ENCODE peak calls at places on chromosome 10, in six cellular contexts. F is GM12878, V is A549, P is K562, Y is HepG2, R is endothelial cell of umbilical vein. J is an unnamed sample.
A peak's percentile ranks its signal among the peaks of the same experiment; 100 is the strongest.

GRCh38 chr10:132392184-132392800 is 4.7 kb upstream of the PWWP2B start:
- DNase-seq in F (no peak), V (no peak), P (no peak), Y (no peak), R (no peak), J (no peak)

GRCh38 chr10:50508315-50509051 is 115.3 kb downstream of the SGMS1 start:
- DNase-seq in F (peak; percentile 99), V (no peak), P (no peak), Y (peak; percentile 35), R (no peak), J (no peak)

GRCh38 chr10:90621577-90621976 is 236.3 kb downstream of the HTR7 start:
- DNase-seq in F (no peak), V (no peak), P (no peak), Y (no peak), R (peak; percentile 3), J (peak; percentile 11)

GRCh38 chr10:11403116-11403515 is 208.3 kb downstream of the USP6NL start:
- DNase-seq in F (no peak), V (no peak), P (no peak), Y (no peak), R (no peak), J (peak; percentile 23)

GRCh38 chr10:30455816-30456215 is 21.8 kb downstream of the MAP3K8 start:
- DNase-seq in F (no peak), V (no peak), P (no peak), Y (no peak), R (no peak), J (no peak)

GRCh38 chr10:91201213-91201996 is 19.1 kb upstream of the PCGF5 start:
- DNase-seq in F (peak; percentile 68), V (no peak), P (no peak), Y (no peak), R (no peak), J (peak; percentile 12)

GRCh38 chr10:45353176-45353575 is 20.8 kb upstream of the ALOX5 start:
- DNase-seq in F (no peak), V (no peak), P (peak; percentile 58), Y (no peak), R (no peak), J (peak; percentile 67)

GRCh38 chr10:130350996-130351395 is 214.8 kb downstream of the GLRX3 start:
- DNase-seq in F (no peak), V (no peak), P (no peak), Y (no peak), R (no peak), J (no peak)

GRCh38 chr10:117345143-117345542 is 30.1 kb downstream of the PDZD8 start:
- DNase-seq in F (no peak), V (no peak), P (no peak), Y (no peak), R (no peak), J (peak; percentile 37)

GRCh38 chr10:101817542-101818118 is 614 bp downstream of the OGA start:
- DNase-seq in F (no peak), V (peak; percentile 74), P (peak; percentile 92), Y (no peak), R (peak; percentile 86), J (peak; percentile 87)

GRCh38 chr10:123911866-123912265 is 20.3 kb upstream of the CPXM2 start:
- DNase-seq in F (no peak), V (no peak), P (no peak), Y (no peak), R (no peak), J (no peak)

GRCh38 chr10:12351447-12351846 is 2.1 kb downstream of the CAMK1D start:
- DNase-seq in F (no peak), V (no peak), P (no peak), Y (no peak), R (no peak), J (no peak)

GRCh38 chr10:3784510-3785250 is at the start of gene KLF6:
- DNase-seq in F (no peak), V (no peak), P (no peak), Y (no peak), R (no peak), J (no peak)
- TF ChIP-seq POLR2A in F (peak; percentile 78), V (peak; percentile 38), P (peak; percentile 17), Y (peak; percentile 92), R (peak; percentile 84), J (peak; percentile 35)

GRCh38 chr10:94006591-94007550 is 13.1 kb downstream of the PLCE1 start:
- DNase-seq in F (no peak), V (no peak), P (no peak), Y (no peak), R (no peak), J (no peak)

GRCh38 chr10:94002156-94002555 is 8.4 kb downstream of the PLCE1 start:
- DNase-seq in F (no peak), V (no peak), P (no peak), Y (no peak), R (no peak), J (no peak)

GRCh38 chr10:94003496-94003895 is 9.8 kb downstream of the PLCE1 start:
- DNase-seq in F (no peak), V (no peak), P (no peak), Y (no peak), R (no peak), J (no peak)

GRCh38 chr10:94008526-94008925 is 14.8 kb downstream of the PLCE1 start:
- DNase-seq in F (no peak), V (no peak), P (no peak), Y (no peak), R (no peak), J (no peak)

GRCh38 chr10:94005050-94005449 is 11.3 kb downstream of the PLCE1 start:
- DNase-seq in F (no peak), V (no peak), P (no peak), Y (no peak), R (no peak), J (no peak)
- TF ChIP-seq MYC in F (no peak), V (no peak), P (no peak), Y (no peak), R (no peak), J (no peak)

GRCh38 chr10:42988517-42989395 is 88.1 kb upstream of the RET start:
- DNase-seq in F (no peak), V (no peak), P (peak; percentile 54), Y (no peak), R (no peak), J (peak; percentile 99)
- TF ChIP-seq MAX in F (no peak), V (no peak), P (no peak), Y (no peak), R (no peak), J (peak; percentile 94)

GRCh38 chr10:97297556-97298222 is 5.3 kb upstream of the ARHGAP19 start:
- DNase-seq in F (no peak), V (no peak), P (peak; percentile 82), Y (peak; percentile 54), R (no peak), J (no peak)

GRCh38 chr10:97292862-97293198 is 393 bp upstream of the ARHGAP19 start:
- DNase-seq in F (no peak), V (no peak), P (no peak), Y (no peak), R (no peak), J (no peak)

GRCh38 chr10:97298223-97298571 is 5.8 kb upstream of the ARHGAP19 start:
- DNase-seq in F (no peak), V (no peak), P (no peak), Y (no peak), R (no peak), J (no peak)

GRCh38 chr10:97291357-97292096 is 910 bp downstream of the ARHGAP19 start:
- DNase-seq in F (no peak), V (no peak), P (peak; percentile 9), Y (no peak), R (no peak), J (no peak)

DNA sequence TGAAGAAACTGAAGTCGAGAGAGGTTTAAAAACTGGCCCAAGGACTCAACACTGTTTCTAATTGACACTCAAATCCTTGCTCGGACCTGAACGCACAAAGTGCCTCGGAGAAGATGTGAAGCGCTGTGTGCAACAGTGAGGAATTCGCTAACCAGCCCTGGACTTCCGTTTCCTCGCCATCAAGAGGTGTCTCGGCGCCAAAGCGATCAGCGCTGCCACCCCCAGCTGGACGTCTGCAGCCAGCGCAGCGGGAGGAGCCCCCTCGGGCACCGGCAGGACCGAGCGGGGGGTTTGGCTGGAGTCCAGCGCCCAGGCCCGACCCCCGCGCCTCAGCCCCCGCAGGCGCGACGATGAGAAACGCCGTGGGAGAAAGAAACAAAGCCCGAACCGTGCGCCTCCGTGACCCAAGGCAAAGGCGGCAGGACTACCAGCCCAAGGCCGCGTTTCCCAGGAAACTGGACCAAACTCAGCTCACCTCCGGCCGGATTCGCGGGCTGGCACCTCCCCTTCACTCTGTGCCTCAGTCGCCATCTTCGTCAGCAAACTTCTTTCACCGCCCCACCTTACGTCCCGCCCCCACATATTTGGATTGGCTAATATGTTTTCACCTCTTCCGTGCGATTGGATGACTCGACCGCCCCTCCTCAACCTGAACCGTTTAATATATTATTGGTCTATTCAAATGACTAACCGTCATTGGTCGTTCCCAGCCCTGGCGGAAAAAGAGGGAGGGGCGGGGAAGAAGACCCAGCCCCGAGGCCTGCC is at the start of gene ARHGAP19:
- DNase-seq in F (peak; percentile 95), V (peak; percentile 97), P (peak; percentile 96), Y (peak; percentile 99), R (peak; percentile 99), J (peak; percentile 100)
- TF ChIP-seq POLR2A in F (peak; percentile 86), V (peak; percentile 72), P (peak; percentile 83), Y (peak; percentile 89), R (peak; percentile 85), J (peak; percentile 68)

GRCh38 chr10:48389272-48389671 is 82.8 kb downstream of the MAPK8 start:
- DNase-seq in F (no peak), V (no peak), P (peak; percentile 71), Y (no peak), R (peak; percentile 11), J (no peak)
- TF ChIP-seq MYC in F (no peak), V (no peak), P (no peak), Y (no peak), R (no peak), J (no peak)

DNA sequence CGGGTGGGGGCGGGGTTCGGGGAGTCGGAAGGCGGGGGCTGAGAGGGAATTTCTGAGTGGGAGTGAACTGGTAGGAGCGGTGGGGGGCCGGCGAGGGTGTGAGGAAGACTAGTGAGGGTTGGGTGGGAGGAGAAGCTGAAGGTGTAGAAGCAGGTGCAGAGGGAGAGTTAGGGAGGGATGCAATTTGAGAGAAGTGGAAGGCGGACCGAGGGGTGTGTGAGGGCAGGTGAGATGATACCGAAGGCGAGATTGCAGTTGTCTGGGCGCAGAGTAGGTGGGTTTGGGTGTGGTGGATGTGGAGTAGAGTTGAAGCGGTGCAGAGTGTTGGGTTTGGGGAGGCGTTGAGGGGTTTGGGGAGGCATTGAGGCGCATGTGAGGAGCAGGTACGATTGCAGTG is 643 bp downstream of the KAT6B start:
- DNase-seq in F (no peak), V (no peak), P (no peak), Y (no peak), R (peak; percentile 21), J (no peak)
- TF ChIP-seq MAX in F (no peak), V (no peak), P (no peak), Y (no peak), R (no peak), J (no peak)

GRCh38 chr10:128124813-128125403 is 1.3 kb downstream of the MKI67 start:
- DNase-seq in F (no peak), V (peak; percentile 26), P (peak; percentile 12), Y (no peak), R (peak; percentile 8), J (peak; percentile 35)
- TF ChIP-seq POLR2A in F (no peak), V (no peak), P (no peak), Y (no peak), R (no peak), J (no peak)

J was measured in NB4.